ENCODE peak calls at places on chromosomes 16 and 17, in nine cellular contexts. I is AG09309, Y is GM23338, H is esophagus squamous epithelium, K is mammary epithelial cell, D is MM.1S, Z is cardiac fibroblast, O is sigmoid colon, J is heart right ventricle. B is an unnamed sample.

GRCh38 chr16:2002406-2003230 is 7.0 kb downstream of the ZNF598 start:
- DNase-seq in I (no peak), Y (no peak), H (no peak), K (no peak), D (no peak), Z (no peak), O (no peak), J (no peak), B (no peak)

GRCh38 chr17:76710863-76711611 is at the start of gene MXRA7:
- DNase-seq in I (no peak), Y (peak), H (no peak), K (peak), D (peak), Z (peak), O (peak), J (peak), B (no peak)

GRCh38 chr17:39194089-39194984 is 3.1 kb downstream of the CACNB1 start:
- DNase-seq in I (no peak), Y (peak), H (no peak), K (no peak), D (no peak), Z (peak), O (peak), J (peak), B (no peak)

GRCh38 chr17:29131814-29132682 is 48.1 kb downstream of the MYO18A start:
- DNase-seq in I (peak), Y (no peak), H (no peak), K (no peak), D (no peak), Z (peak), O (no peak), J (no peak), B (no peak)

GRCh38 chr17:63293310-63293709 is 152.8 kb downstream of the CYB561 start:
- DNase-seq in I (peak), Y (no peak), H (no peak), K (peak), D (no peak), Z (peak), O (no peak), J (no peak), B (no peak)

GRCh38 chr17:62178579-62178978 is 113.5 kb upstream of the MED13 start:
- DNase-seq in I (no peak), Y (no peak), H (no peak), K (peak), D (no peak), Z (peak), O (no peak), J (no peak), B (no peak)

GRCh38 chr16:75555213-75555706 is 792 bp downstream of the TMEM231 start:
- DNase-seq in I (peak), Y (peak), H (no peak), K (peak), D (peak), Z (peak), O (peak), J (peak), B (peak)

GRCh38 chr16:88003316-88003715 is 52.1 kb downstream of the BANP start:
- DNase-seq in I (no peak), Y (no peak), H (no peak), K (no peak), D (no peak), Z (no peak), O (peak), J (no peak), B (no peak)

DNA sequence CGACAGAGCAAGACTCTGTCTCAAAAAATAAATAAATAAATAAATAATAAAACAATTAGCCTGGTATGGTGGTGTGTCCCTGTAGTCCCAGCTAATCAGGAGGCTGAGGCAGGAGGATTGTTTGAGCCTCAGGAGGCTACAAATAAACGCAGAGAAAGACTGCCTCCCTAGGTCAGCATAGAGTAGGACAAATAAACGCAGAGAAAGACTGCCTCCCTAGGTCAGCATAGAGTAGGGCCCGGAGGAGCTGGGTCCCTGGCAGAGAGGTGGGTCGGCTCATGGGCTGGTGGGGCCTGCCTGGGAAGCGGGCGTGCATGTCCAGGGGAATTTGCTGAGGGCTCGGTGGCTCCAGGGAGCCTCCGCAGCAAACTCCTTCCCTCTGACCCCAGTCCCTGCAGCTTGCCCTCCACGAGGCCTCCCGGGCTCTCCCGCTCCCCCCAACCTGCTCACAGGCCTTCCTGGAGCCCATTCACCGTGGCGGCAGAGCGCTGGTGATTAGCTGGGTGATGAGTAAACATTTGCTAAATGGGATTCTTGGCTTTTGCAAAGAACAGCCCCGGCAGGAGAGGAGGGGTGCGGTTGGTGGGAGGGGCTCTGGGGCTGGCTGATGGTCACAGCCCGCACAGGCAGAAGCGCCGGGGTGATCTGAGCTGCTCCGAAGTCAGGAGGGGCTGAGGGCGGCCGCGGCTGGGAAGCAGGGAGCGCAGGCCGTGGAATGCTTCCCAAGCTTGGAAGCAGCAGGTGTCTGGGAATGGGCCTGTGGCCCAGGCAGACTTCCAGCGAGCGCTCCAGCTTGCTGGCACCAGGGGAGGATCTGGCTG is 93.2 kb downstream of the RTN4RL1 start:
- DNase-seq in I (no peak), Y (peak), H (no peak), K (peak), D (no peak), Z (no peak), O (peak), J (peak), B (no peak)
- TF ChIP-seq CTCF in I (no peak), Y (peak), H (no peak), K (no peak), D (no peak), Z (no peak), O (no peak), J (no peak), B (no peak)

DNA sequence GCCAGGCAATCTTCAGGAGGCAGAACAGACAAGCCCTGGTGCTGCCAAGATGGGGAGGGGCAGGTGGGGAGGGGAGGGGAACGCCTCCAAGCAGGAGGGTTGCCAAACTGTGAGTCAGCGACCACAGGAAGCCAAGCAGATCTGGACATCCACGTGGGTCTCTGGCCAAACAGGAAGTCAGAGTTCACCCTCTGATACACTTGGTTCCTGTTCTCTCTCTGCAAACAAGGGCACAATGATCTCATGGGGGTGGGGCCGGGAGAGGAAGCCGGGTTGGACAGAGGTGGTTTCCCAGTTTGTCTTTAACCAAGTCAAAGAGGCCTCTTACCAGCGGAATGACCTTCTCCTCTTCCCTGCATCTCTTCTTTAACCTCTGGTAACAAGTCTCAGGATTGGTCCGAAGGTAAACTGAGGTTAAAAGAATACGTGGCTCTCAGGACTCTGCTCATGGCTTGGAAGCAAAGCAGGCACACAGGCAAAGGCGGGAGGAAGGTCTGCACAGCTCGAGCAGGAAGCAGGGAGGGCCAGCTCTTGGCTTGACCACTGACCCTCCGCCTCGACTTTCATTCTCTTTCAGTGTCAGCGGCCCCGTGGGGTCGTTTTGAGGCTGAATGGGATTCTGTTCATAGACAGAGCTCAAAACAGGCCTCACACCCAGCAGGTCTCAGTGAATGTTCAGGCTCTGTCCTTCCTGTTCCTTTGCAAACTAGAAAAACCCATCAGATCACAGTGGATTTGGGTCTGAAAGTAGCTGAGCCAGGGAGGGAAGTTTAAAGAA is 32.9 kb downstream of the TK2 start:
- DNase-seq in I (peak), Y (no peak), H (peak), K (peak), D (peak), Z (peak), O (peak), J (peak), B (peak)
- H3K4me3 ChIP-seq in I (no peak), Y (no peak), H (peak), K (no peak), D (peak), Z (peak), O (peak), J (peak), B (no peak)

GRCh38 chr17:37413875-37414519 is 7.3 kb downstream of the TADA2A start:
- DNase-seq in I (no peak), Y (peak), H (no peak), K (no peak), D (no peak), Z (no peak), O (no peak), J (no peak), B (no peak)
- TF ChIP-seq CTCF in I (peak), Y (peak), H (no peak), K (peak), D (no peak), Z (peak), O (no peak), J (no peak), B (no peak)

GRCh38 chr16:63856537-63856936 is 1265.3 kb downstream of the CDH11 start:
- DNase-seq in I (no peak), Y (no peak), H (no peak), K (no peak), D (no peak), Z (no peak), O (no peak), J (no peak), B (no peak)
- H3K4me3 ChIP-seq in I (no peak), Y (no peak), H (no peak), K (no peak), D (no peak), Z (no peak), O (no peak), J (no peak), B (no peak)

DNA sequence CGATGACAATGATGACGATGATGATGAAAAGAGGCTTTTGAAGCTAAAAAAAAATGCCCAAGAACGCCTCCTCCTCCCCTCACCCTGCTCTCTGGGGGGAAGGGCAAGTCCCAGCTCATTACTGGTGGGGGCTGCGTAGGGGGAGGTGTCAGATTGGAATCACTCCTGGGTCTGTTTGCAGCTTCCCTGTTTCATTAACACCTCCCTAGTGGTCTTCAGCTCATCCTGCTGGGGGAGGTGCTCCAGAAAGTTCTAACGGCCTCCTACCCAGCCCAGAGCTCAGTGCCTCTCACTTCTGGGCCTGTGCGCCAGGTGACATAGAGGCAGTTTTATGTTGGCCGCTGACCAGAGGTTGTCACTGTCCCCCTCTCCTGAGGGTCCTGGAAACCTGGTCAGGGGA is 12.7 kb downstream of the MRM1 start:
- DNase-seq in I (no peak), Y (no peak), H (no peak), K (no peak), D (no peak), Z (no peak), O (no peak), J (no peak), B (no peak)
- TF ChIP-seq CTCF in I (no peak), Y (no peak), H (no peak), K (no peak), D (no peak), Z (no peak), O (no peak), J (no peak), B (no peak)